ENCODE peak calls at places on chromosomes 13 and 19, in four cellular contexts. One of them, this sample, is unnamed. For H3K27me3, the result is how much of the 10 kb centered on the place peaks cover.

GRCh38 chr13:99725644-99726043 is 224.4 kb downstream of the TM9SF2 start:
- DNase-seq in CD8-positive, alpha-beta T cell: no peak
- DNase-seq in mesendoderm: no peak
- DNase-seq in pancreas: no peak
- DNase-seq in this sample: no peak

GRCh38 chr19:5480427-5480836 is 25.2 kb downstream of the ZNRF4 start:
- DNase-seq in mesendoderm: peak
- DNase-seq in CD8-positive, alpha-beta T cell: peak
- DNase-seq in pancreas: peak
- DNase-seq in this sample: no peak

GRCh38 chr13:68019901-68020300 is 789.8 kb upstream of the PCDH9 start:
- DNase-seq in mesendoderm: no peak
- DNase-seq in pancreas: no peak
- DNase-seq in CD8-positive, alpha-beta T cell: no peak
- DNase-seq in this sample: no peak

GRCh38 chr19:38924383-38924782 is 6.2 kb downstream of the SARS2 start:
- DNase-seq in CD8-positive, alpha-beta T cell: peak
- DNase-seq in pancreas: no peak
- DNase-seq in mesendoderm: no peak
- DNase-seq in this sample: no peak

GRCh38 chr13:75870397-75870801 is 234.3 kb downstream of the LMO7 start:
- DNase-seq in pancreas: peak
- DNase-seq in mesendoderm: no peak
- DNase-seq in CD8-positive, alpha-beta T cell: peak
- DNase-seq in this sample: no peak

GRCh38 chr13:113978741-113979481 is 5.0 kb upstream of the C13orf46 start:
- DNase-seq in mesendoderm: no peak
- DNase-seq in pancreas: no peak
- DNase-seq in CD8-positive, alpha-beta T cell: no peak
- DNase-seq in this sample: no peak

GRCh38 chr19:628168-628567 is 5.2 kb downstream of the POLRMT start:
- DNase-seq in mesendoderm: peak
- DNase-seq in pancreas: no peak
- DNase-seq in CD8-positive, alpha-beta T cell: no peak
- DNase-seq in this sample: no peak

GRCh38 chr13:104937881-104938280 is 1597.6 kb downstream of the EFNB2 start:
- DNase-seq in CD8-positive, alpha-beta T cell: no peak
- DNase-seq in mesendoderm: peak
- DNase-seq in pancreas: no peak
- DNase-seq in this sample: no peak

GRCh38 chr19:7639863-7640348 is 3.0 kb downstream of the STXBP2 start:
- DNase-seq in CD8-positive, alpha-beta T cell: no peak
- DNase-seq in pancreas: no peak
- DNase-seq in mesendoderm: no peak
- DNase-seq in this sample: no peak

GRCh38 chr19:47507031-47507430 is 7.8 kb downstream of the NAPA start:
- DNase-seq in pancreas: peak
- DNase-seq in CD8-positive, alpha-beta T cell: no peak
- DNase-seq in mesendoderm: no peak
- DNase-seq in this sample: no peak

DNA sequence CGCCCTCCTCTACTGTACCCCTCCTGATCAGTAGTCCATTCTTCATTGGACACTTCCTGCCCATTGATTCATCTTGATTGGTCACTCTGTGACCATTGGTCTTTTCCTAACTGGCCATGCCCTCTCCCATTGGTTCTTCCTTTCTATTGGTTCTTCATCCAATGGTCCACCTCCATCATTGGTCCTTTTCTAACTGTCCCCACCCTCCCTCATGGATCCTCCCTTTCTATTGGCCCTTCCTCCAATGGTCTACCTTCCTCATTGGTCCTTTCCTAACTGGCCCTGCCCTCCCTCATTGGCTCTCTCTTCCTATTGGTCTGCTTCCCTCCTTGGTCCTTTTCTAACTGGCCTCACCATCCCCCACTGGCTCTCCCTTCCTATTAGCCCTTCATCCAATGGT is 7.1 kb downstream of the KLK6 start:
- DNase-seq in mesendoderm: no peak
- DNase-seq in pancreas: no peak
- DNase-seq in CD8-positive, alpha-beta T cell: no peak
- DNase-seq in this sample: no peak
- H3K27me3 ChIP-seq in mesendoderm: under half
- H3K27me3 ChIP-seq in pancreas: under half
- H3K27me3 ChIP-seq in CD8-positive, alpha-beta T cell: under half
- H3K27me3 ChIP-seq in this sample: under half

GRCh38 chr19:46426506-46427162 is 2.1 kb downstream of the PNMA8C start:
- DNase-seq in CD8-positive, alpha-beta T cell: peak
- DNase-seq in pancreas: peak
- DNase-seq in mesendoderm: peak
- DNase-seq in this sample: peak
- H3K27me3 ChIP-seq in CD8-positive, alpha-beta T cell: under half
- H3K27me3 ChIP-seq in pancreas: under half
- H3K27me3 ChIP-seq in mesendoderm: under half
- H3K27me3 ChIP-seq in this sample: under half

GRCh38 chr13:20188649-20189553 is 3.8 kb downstream of the GJB2 start:
- DNase-seq in mesendoderm: peak
- DNase-seq in CD8-positive, alpha-beta T cell: no peak
- DNase-seq in pancreas: no peak
- DNase-seq in this sample: no peak
- H3K27me3 ChIP-seq in mesendoderm: under half
- H3K27me3 ChIP-seq in CD8-positive, alpha-beta T cell: under half
- H3K27me3 ChIP-seq in pancreas: under half
- H3K27me3 ChIP-seq in this sample: under half

GRCh38 chr19:49436381-49437017 is 4.8 kb downstream of the SLC17A7 start:
- DNase-seq in mesendoderm: peak
- DNase-seq in pancreas: no peak
- DNase-seq in CD8-positive, alpha-beta T cell: peak
- DNase-seq in this sample: no peak
- H3K27me3 ChIP-seq in mesendoderm: under half
- H3K27me3 ChIP-seq in pancreas: under half
- H3K27me3 ChIP-seq in CD8-positive, alpha-beta T cell: half or more
- H3K27me3 ChIP-seq in this sample: under half

DNA sequence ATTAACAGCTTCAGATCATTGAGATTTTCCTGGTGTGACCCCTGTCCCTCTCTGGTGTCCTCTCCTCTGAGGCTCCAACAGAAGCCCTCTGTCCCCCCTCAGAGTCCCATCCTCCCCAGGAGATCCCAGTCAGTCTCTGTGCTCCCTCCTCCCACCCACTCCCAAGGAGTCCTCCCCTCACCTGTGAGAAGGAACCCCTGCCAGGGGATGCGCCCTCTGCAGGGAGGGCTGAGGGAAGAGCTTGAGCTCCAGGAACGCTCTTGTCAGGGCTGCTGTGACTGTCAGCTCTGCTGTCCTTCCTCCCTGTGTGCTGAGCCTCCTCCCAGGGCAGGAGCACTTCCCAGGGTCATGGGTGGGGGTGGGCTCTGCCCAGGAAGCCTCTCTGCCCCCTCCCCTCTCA is 33.2 kb downstream of the CEACAM8 start:
- DNase-seq in CD8-positive, alpha-beta T cell: no peak
- DNase-seq in mesendoderm: peak
- DNase-seq in pancreas: no peak
- DNase-seq in this sample: no peak
- H3K27me3 ChIP-seq in CD8-positive, alpha-beta T cell: under half
- H3K27me3 ChIP-seq in mesendoderm: under half
- H3K27me3 ChIP-seq in pancreas: under half
- H3K27me3 ChIP-seq in this sample: under half

GRCh38 chr19:19068659-19069509 is 5.1 kb downstream of the SLC25A42 start:
- DNase-seq in pancreas: no peak
- DNase-seq in mesendoderm: no peak
- DNase-seq in CD8-positive, alpha-beta T cell: no peak
- DNase-seq in this sample: no peak
- H3K27me3 ChIP-seq in pancreas: under half
- H3K27me3 ChIP-seq in mesendoderm: under half
- H3K27me3 ChIP-seq in CD8-positive, alpha-beta T cell: under half
- H3K27me3 ChIP-seq in this sample: under half

GRCh38 chr19:41922585-41922984 is 5.7 kb downstream of the ERFL start:
- DNase-seq in pancreas: no peak
- DNase-seq in CD8-positive, alpha-beta T cell: no peak
- DNase-seq in mesendoderm: no peak
- DNase-seq in this sample: no peak

GRCh38 chr19:41920878-41921277 is 7.4 kb downstream of the ERFL start:
- DNase-seq in pancreas: no peak
- DNase-seq in mesendoderm: no peak
- DNase-seq in CD8-positive, alpha-beta T cell: no peak
- DNase-seq in this sample: no peak

GRCh38 chr19:41921280-41922219 is 6.7 kb downstream of the ERFL start:
- DNase-seq in mesendoderm: no peak
- DNase-seq in CD8-positive, alpha-beta T cell: no peak
- DNase-seq in pancreas: no peak
- DNase-seq in this sample: no peak

GRCh38 chr19:41923045-41923788 is 5.0 kb downstream of the ERFL start:
- DNase-seq in CD8-positive, alpha-beta T cell: no peak
- DNase-seq in mesendoderm: no peak
- DNase-seq in pancreas: no peak
- DNase-seq in this sample: no peak

DNA sequence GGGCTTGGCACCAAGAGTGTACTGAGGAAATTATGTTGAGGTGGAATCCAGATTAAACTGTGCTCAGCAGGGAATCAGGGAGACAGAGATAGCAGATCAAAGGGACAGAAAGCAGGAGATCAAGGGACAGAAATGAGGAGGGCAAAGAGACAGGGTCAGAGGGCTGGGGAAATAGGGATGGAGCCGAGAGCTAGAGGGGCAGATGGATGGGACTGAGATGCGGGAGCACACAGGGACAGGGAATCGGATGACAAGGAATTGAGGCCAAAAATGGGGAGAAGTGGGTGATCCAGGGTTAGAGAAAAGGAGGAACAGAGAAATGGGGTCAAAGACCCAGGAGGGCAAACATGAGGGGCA is 6.1 kb downstream of the ERFL start:
- DNase-seq in CD8-positive, alpha-beta T cell: no peak
- DNase-seq in pancreas: no peak
- DNase-seq in mesendoderm: peak
- DNase-seq in this sample: no peak
- H3K27me3 ChIP-seq in CD8-positive, alpha-beta T cell: under half
- H3K27me3 ChIP-seq in pancreas: under half
- H3K27me3 ChIP-seq in mesendoderm: half or more
- H3K27me3 ChIP-seq in this sample: under half

This sample was measured in ascending aorta.